ENCODE peak calls at places on chromosome 17, in seven cellular contexts. S is stimulated activated CD8-positive, alpha-beta memory T cell treated with anti-CD3 and anti-CD28 coated beads, Interleukin-7, amount 100 ng/mL, for 1 hour; Z is type B pancreatic cell; V is PC-9; M is BJ; P is right lobe of liver; Y is GDM1. N is an unnamed sample.

GRCh38 chr17:11506635-11507034 is 91.6 kb upstream of the DNAH9 start:
- DNase-seq in P (no peak), M (no peak), Y (no peak), S (no peak), Z (no peak), V (no peak), N (peak)

GRCh38 chr17:19398301-19399181 is 11.6 kb upstream of the MFAP4 start:
- DNase-seq in Y (no peak), Z (no peak), P (peak), M (no peak), S (no peak), V (peak), N (no peak)

GRCh38 chr17:70976447-70976846 is 807.1 kb downstream of the KCNJ2 start:
- DNase-seq in P (no peak), Y (no peak), V (no peak), M (no peak), Z (no peak), S (no peak), N (no peak)

GRCh38 chr17:8740486-8740885 is 4.2 kb downstream of the CCDC42 start:
- DNase-seq in P (no peak), Z (no peak), M (no peak), S (peak), V (no peak), Y (no peak), N (no peak)

GRCh38 chr17:17859909-17860760 is 23.3 kb upstream of the SREBF1 start:
- DNase-seq in M (no peak), P (peak), S (peak), V (no peak), Y (peak), Z (no peak), N (peak)

GRCh38 chr17:4631836-4632582 is 9.5 kb downstream of the ALOX15 start:
- DNase-seq in M (no peak), S (no peak), Z (no peak), Y (no peak), V (no peak), P (no peak), N (peak)

GRCh38 chr17:38925263-38925995 is at the start of gene LASP1NB:
- DNase-seq in Y (no peak), V (no peak), M (no peak), S (peak), Z (no peak), P (no peak), N (peak)

GRCh38 chr17:40540448-40540847 is 24.8 kb downstream of the CCR7 start:
- DNase-seq in M (no peak), S (no peak), V (no peak), P (no peak), Z (no peak), Y (no peak), N (no peak)

GRCh38 chr17:56125830-56126819 is 27.1 kb upstream of the ANKFN1 start:
- DNase-seq in P (no peak), S (no peak), V (no peak), Y (peak), Z (no peak), M (peak), N (peak)

GRCh38 chr17:27473748-27474609 is 17.7 kb downstream of the KSR1 start:
- DNase-seq in M (no peak), P (peak), V (no peak), Z (no peak), S (no peak), Y (peak), N (no peak)

GRCh38 chr17:41633498-41634197 is 9.3 kb upstream of the KRT17 start:
- DNase-seq in S (no peak), M (no peak), V (no peak), Z (no peak), Y (no peak), P (no peak), N (no peak)

GRCh38 chr17:27481327-27481726 is 25.1 kb downstream of the KSR1 start:
- DNase-seq in P (no peak), M (no peak), V (no peak), Y (peak), Z (no peak), S (peak), N (no peak)

GRCh38 chr17:77054926-77055325 is 85.8 kb upstream of the SEC14L1 start:
- DNase-seq in S (no peak), Y (no peak), M (no peak), P (no peak), V (no peak), Z (no peak), N (no peak)

GRCh38 chr17:14340968-14341412 is 40.1 kb downstream of the HS3ST3B1 start:
- DNase-seq in S (no peak), Z (no peak), M (no peak), Y (no peak), V (no peak), P (no peak), N (no peak)

N was measured in brain microvascular endothelial cell.